ENCODE peak calls at places on chromosomes 4 and X, in four cellular contexts. One of them, this sample, is unnamed.
A peak's percentile ranks its signal among the peaks of the same experiment; 100 is the strongest.

GRCh38 chrX:70434352-70434866 is 10.2 kb upstream of the DLG3 start:
- DNase-seq in K562: peak; percentile 91
- DNase-seq in SK-N-SH: peak; percentile 93
- DNase-seq in GM12878: no peak
- DNase-seq in this sample: peak; percentile 91

GRCh38 chrX:23981222-23981621 is 45.8 kb downstream of the KLHL15 start:
- DNase-seq in K562: no peak
- DNase-seq in SK-N-SH: no peak
- DNase-seq in GM12878: no peak
- DNase-seq in this sample: no peak

GRCh38 chr4:51958199-51958968 is 61.8 kb downstream of the LRRC66 start:
- DNase-seq in K562: no peak
- DNase-seq in SK-N-SH: no peak
- DNase-seq in GM12878: no peak
- DNase-seq in this sample: no peak

GRCh38 chr4:8538703-8539567 is 41.3 kb upstream of the GPR78 start:
- DNase-seq in K562: no peak
- DNase-seq in SK-N-SH: no peak
- DNase-seq in GM12878: no peak
- DNase-seq in this sample: no peak

GRCh38 chrX:65879977-65880799 is 159.7 kb downstream of the VSIG4 start:
- DNase-seq in K562: no peak
- DNase-seq in SK-N-SH: no peak
- DNase-seq in GM12878: no peak
- DNase-seq in this sample: no peak

GRCh38 chrX:65406532-65406931 is 128.1 kb downstream of the LAS1L start:
- DNase-seq in K562: no peak
- DNase-seq in SK-N-SH: no peak
- DNase-seq in GM12878: no peak
- DNase-seq in this sample: peak; percentile 29

GRCh38 chr4:79015406-79015805 is 76.2 kb upstream of the PAQR3 start:
- DNase-seq in K562: no peak
- DNase-seq in SK-N-SH: no peak
- DNase-seq in GM12878: no peak
- DNase-seq in this sample: no peak

GRCh38 chr4:19940861-19941260 is 310.8 kb upstream of the SLIT2 start:
- DNase-seq in K562: no peak
- DNase-seq in SK-N-SH: no peak
- DNase-seq in GM12878: no peak
- DNase-seq in this sample: no peak

GRCh38 chrX:109660756-109661155 is 35.8 kb upstream of the KCNE5 start:
- DNase-seq in K562: no peak
- DNase-seq in SK-N-SH: no peak
- DNase-seq in GM12878: no peak
- DNase-seq in this sample: no peak

GRCh38 chrX:129641941-129642340 is 12.8 kb downstream of the APLN start:
- DNase-seq in K562: peak; percentile 26
- DNase-seq in SK-N-SH: no peak
- DNase-seq in GM12878: no peak
- DNase-seq in this sample: no peak

GRCh38 chr4:150176559-150176958 is 98.3 kb downstream of the DCLK2 start:
- DNase-seq in K562: no peak
- DNase-seq in SK-N-SH: peak; percentile 34
- DNase-seq in GM12878: no peak
- DNase-seq in this sample: no peak

GRCh38 chrX:130117166-130117565 is 6.9 kb upstream of the ELF4 start:
- DNase-seq in K562: no peak
- DNase-seq in SK-N-SH: no peak
- DNase-seq in GM12878: no peak
- DNase-seq in this sample: no peak

GRCh38 chr4:148004228-148004813 is 272.4 kb downstream of the ARHGAP10 start:
- DNase-seq in K562: no peak
- DNase-seq in SK-N-SH: no peak
- DNase-seq in GM12878: no peak
- DNase-seq in this sample: no peak

DNA sequence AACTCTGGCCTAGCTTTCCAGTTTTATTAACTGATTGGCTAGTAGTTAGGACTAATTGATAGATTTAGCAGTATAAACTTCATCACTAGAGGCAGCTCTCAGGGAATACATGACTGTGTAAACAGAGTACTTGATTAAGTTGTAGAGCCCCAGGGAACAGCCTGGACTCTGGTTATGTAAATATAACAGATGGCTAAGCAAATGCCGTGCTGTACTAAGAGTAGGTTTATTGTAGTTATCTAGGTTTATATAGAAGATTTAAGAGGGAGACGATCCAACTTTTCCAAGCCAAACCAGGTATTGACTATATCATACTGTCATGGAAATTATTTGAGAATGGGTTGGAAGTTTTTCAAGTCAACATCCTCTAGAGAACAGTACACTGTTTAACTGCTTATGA is 463.4 kb upstream of the GRID2 start:
- DNase-seq in K562: no peak
- DNase-seq in SK-N-SH: no peak
- DNase-seq in GM12878: no peak
- DNase-seq in this sample: no peak
- TF ChIP-seq USF1 in K562: no peak
- TF ChIP-seq USF1 in SK-N-SH: no peak
- TF ChIP-seq USF1 in GM12878: no peak
- TF ChIP-seq USF1 in this sample: no peak

DNA sequence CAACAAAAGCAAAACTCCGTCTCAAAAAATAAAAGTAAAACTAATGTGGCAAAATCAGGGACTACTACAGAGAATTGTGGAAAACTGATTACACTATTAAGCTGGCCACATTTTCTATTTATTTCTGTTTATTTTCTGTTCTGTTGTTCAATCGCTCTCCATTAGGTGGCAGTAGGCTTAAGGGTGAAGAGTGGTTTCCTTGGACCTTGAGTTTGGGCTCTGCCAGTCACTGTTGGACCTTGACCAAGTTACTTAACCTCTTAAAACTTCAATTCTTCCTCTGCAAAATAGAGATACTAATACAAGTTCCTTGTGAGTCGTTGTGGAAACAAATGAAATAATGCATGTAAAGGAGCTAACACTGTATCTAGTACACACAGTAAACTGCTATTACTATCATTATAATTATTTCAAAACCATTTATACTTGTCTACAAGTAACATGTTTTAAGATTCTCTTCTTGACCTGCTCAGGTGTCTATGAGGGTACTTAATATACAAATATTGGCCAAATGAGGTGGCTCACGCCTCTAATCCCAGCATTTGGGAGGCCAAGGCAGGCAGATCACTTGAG is 15.2 kb downstream of the HSD17B11 start:
- DNase-seq in K562: peak; percentile 63
- DNase-seq in SK-N-SH: peak; percentile 47
- DNase-seq in GM12878: no peak
- DNase-seq in this sample: no peak
- TF ChIP-seq USF2 in K562: no peak
- TF ChIP-seq USF2 in SK-N-SH: no peak
- TF ChIP-seq USF2 in GM12878: no peak
- TF ChIP-seq USF2 in this sample: no peak

GRCh38 chr4:143354990-143355389 is 18.3 kb downstream of the GAB1 start:
- DNase-seq in K562: no peak
- DNase-seq in SK-N-SH: peak; percentile 66
- DNase-seq in GM12878: no peak
- DNase-seq in this sample: no peak

GRCh38 chr4:143352720-143353119 is 16.0 kb downstream of the GAB1 start:
- DNase-seq in K562: peak; percentile 49
- DNase-seq in SK-N-SH: no peak
- DNase-seq in GM12878: no peak
- DNase-seq in this sample: no peak

GRCh38 chr4:143353797-143354196 is 17.1 kb downstream of the GAB1 start:
- DNase-seq in K562: no peak
- DNase-seq in SK-N-SH: no peak
- DNase-seq in GM12878: no peak
- DNase-seq in this sample: no peak

GRCh38 chr4:143351149-143351691 is 14.5 kb downstream of the GAB1 start:
- DNase-seq in K562: no peak
- DNase-seq in SK-N-SH: no peak
- DNase-seq in GM12878: no peak
- DNase-seq in this sample: no peak

DNA sequence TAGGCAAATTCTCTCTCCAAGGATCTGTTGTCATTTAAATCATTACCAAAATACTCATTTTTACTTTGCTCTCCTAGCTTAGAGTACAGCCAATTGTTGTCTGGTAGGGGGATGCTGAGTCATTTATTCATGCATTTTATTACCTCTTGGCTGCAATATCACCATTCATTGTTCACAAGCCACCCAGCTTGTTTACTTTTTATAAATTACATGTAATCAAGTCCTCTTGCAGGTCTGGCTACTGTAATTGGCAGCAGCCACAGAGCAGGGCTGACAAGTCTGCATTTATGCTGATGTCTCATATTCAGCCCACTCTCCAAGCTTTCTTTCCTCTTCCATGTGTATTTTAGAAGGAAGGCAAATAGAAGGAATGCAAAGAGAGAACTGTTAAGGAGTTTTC is 15.4 kb downstream of the GAB1 start:
- DNase-seq in K562: no peak
- DNase-seq in SK-N-SH: peak; percentile 63
- DNase-seq in GM12878: no peak
- DNase-seq in this sample: no peak
- TF ChIP-seq USF1 in K562: no peak
- TF ChIP-seq USF1 in SK-N-SH: no peak
- TF ChIP-seq USF1 in GM12878: no peak
- TF ChIP-seq USF1 in this sample: no peak

GRCh38 chrX:124240422-124240821 is 92.0 kb upstream of the TEX13D start:
- DNase-seq in K562: no peak
- DNase-seq in SK-N-SH: no peak
- DNase-seq in GM12878: no peak
- DNase-seq in this sample: no peak
- TF ChIP-seq USF2 in K562: no peak
- TF ChIP-seq USF2 in SK-N-SH: no peak
- TF ChIP-seq USF2 in GM12878: no peak
- TF ChIP-seq USF2 in this sample: no peak

GRCh38 chr4:72993876-72994275 is 75.6 kb downstream of the COX18 start:
- DNase-seq in K562: no peak
- DNase-seq in SK-N-SH: no peak
- DNase-seq in GM12878: no peak
- DNase-seq in this sample: no peak

GRCh38 chr4:73001885-73002284 is 67.6 kb downstream of the COX18 start:
- DNase-seq in K562: no peak
- DNase-seq in SK-N-SH: no peak
- DNase-seq in GM12878: no peak
- DNase-seq in this sample: no peak

GRCh38 chr4:72991889-72992288 is 77.6 kb downstream of the COX18 start:
- DNase-seq in K562: no peak
- DNase-seq in SK-N-SH: no peak
- DNase-seq in GM12878: no peak
- DNase-seq in this sample: no peak

DNA sequence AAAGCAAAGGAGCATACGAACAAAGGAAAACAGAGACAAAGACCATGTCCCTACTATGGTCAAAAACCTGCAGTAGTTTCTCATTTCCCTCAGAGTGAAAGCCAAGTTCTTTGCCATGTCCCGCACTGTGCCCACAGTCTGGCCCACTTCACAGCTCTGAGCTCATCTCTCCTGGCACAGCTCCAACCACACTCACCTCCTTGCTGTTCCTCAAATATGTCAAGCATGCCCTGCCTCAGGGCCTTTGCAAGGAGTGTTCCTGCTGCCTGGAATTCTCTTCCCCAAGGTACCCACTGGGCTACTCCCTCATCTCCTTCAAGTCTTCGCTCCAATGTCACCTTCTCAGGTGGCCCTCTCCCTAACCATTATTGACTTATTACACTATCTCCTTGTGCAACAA is 72.1 kb downstream of the COX18 start:
- DNase-seq in K562: no peak
- DNase-seq in SK-N-SH: no peak
- DNase-seq in GM12878: no peak
- DNase-seq in this sample: no peak
- TF ChIP-seq USF1 in K562: no peak
- TF ChIP-seq USF1 in SK-N-SH: no peak
- TF ChIP-seq USF1 in GM12878: no peak
- TF ChIP-seq USF1 in this sample: no peak

This sample was measured in WTC11.